ENCODE peak calls at places on chromosomes 4 and X, in four cellular contexts. X, A, S and Y are unnamed samples.

GRCh38 chrX:6021316-6022091 is 207.2 kb downstream of the NLGN4X start:
- DNase-seq in X (peak; percentile 34), A (no peak), S (no peak), Y (peak; percentile 37)

GRCh38 chr4:19429684-19430083 is 822.0 kb upstream of the SLIT2 start:
- DNase-seq in X (no peak), A (peak; percentile 22), S (no peak), Y (no peak)

GRCh38 chrX:152897216-152898144 is at the start of gene ZNF185:
- DNase-seq in X (no peak), A (peak; percentile 86), S (no peak), Y (no peak)

GRCh38 chrX:132819885-132820284 is 138.5 kb downstream of the HS6ST2 start:
- DNase-seq in X (no peak), A (no peak), S (no peak), Y (no peak)

GRCh38 chrX:9832811-9833210 is 46.6 kb downstream of the SHROOM2 start:
- DNase-seq in X (no peak), A (no peak), S (no peak), Y (no peak)

GRCh38 chrX:110280954-110281353 is 36.9 kb downstream of the AMMECR1 start:
- DNase-seq in X (no peak), A (no peak), S (peak; percentile 26), Y (no peak)

GRCh38 chrX:40420899-40421729 is 159.7 kb upstream of the ATP6AP2 start:
- DNase-seq in X (no peak), A (no peak), S (no peak), Y (peak; percentile 52)

GRCh38 chr4:76753814-76754213 is 144.1 kb downstream of the SOWAHB start:
- DNase-seq in X (no peak), A (no peak), S (peak; percentile 94), Y (peak; percentile 68)

GRCh38 chr4:1604181-1604705 is 79.9 kb downstream of the FAM53A start:
- DNase-seq in X (no peak), A (peak; percentile 69), S (no peak), Y (no peak)

GRCh38 chrX:53262918-53263394 is 18.4 kb downstream of the IQSEC2 start:
- DNase-seq in X (peak; percentile 32), A (no peak), S (no peak), Y (peak; percentile 60)

GRCh38 chrX:68723491-68724155 is 76.2 kb downstream of the STARD8 start:
- DNase-seq in X (no peak), A (no peak), S (no peak), Y (no peak)

GRCh38 chrX:46611658-46612362 is 38.2 kb downstream of the CHST7 start:
- DNase-seq in X (no peak), A (no peak), S (no peak), Y (no peak)

GRCh38 chr4:54696649-54697048 is 38.9 kb downstream of the KIT start:
- DNase-seq in X (no peak), A (no peak), S (no peak), Y (no peak)

GRCh38 chrX:41720125-41720780 is 3.7 kb upstream of the GPR82 start:
- DNase-seq in X (peak; percentile 68), A (no peak), S (no peak), Y (no peak)

GRCh38 chr4:723706-724105 is 18.1 kb downstream of the PCGF3 start:
- DNase-seq in X (no peak), A (no peak), S (peak; percentile 52), Y (no peak)

GRCh38 chr4:37516057-37516775 is 170.0 kb downstream of the RELL1 start:
- DNase-seq in X (no peak), A (no peak), S (no peak), Y (no peak)

GRCh38 chrX:119690921-119691716 is 1.8 kb downstream of the SEPTIN6 start:
- DNase-seq in X (peak; percentile 76), A (no peak), S (peak; percentile 35), Y (peak; percentile 8)

GRCh38 chr4:89497517-89498308 is 190.1 kb upstream of the GPRIN3 start:
- DNase-seq in X (no peak), A (no peak), S (no peak), Y (no peak)

GRCh38 chrX:66018585-66019309 is 21.1 kb downstream of the VSIG4 start:
- DNase-seq in X (no peak), A (peak; percentile 52), S (no peak), Y (no peak)

GRCh38 chr4:26772096-26772495 is 88.5 kb upstream of the STIM2 start:
- DNase-seq in X (no peak), A (no peak), S (no peak), Y (no peak)

GRCh38 chr4:16225139-16225538 is 1.1 kb downstream of the TAPT1 start:
- DNase-seq in X (no peak), A (no peak), S (no peak), Y (no peak)

GRCh38 chr4:71607780-71608673 is 175.9 kb downstream of the GC start:
- DNase-seq in X (no peak), A (no peak), S (no peak), Y (peak; percentile 11)

GRCh38 chr4:107366900-107367299 is 330.8 kb upstream of the DKK2 start:
- DNase-seq in X (no peak), A (no peak), S (no peak), Y (peak; percentile 37)

GRCh38 chr4:147057631-147057980 is 111.9 kb upstream of the TTC29 start:
- DNase-seq in X (no peak), A (no peak), S (no peak), Y (peak; percentile 20)

GRCh38 chr4:153274967-153275366 is 69.5 kb upstream of the MND1 start:
- DNase-seq in X (no peak), A (no peak), S (no peak), Y (peak; percentile 43)

GRCh38 chr4:84413954-84414353 is 85.1 kb downstream of the NKX6-1 start:
- DNase-seq in X (no peak), A (no peak), S (no peak), Y (no peak)

GRCh38 chr4:2469192-2469984 is 482 bp downstream of the RNF4 start:
- DNase-seq in X (peak; percentile 84), A (peak; percentile 85), S (no peak), Y (peak; percentile 42)

GRCh38 chrX:14039344-14039743 is 9.7 kb upstream of the GEMIN8 start:
- DNase-seq in X (peak; percentile 58), A (no peak), S (no peak), Y (peak; percentile 25)

GRCh38 chrX:50818986-50819385 is 5.0 kb upstream of the SHROOM4 start:
- DNase-seq in X (no peak), A (no peak), S (no peak), Y (no peak)

GRCh38 chr4:77045490-77045889 is 30.3 kb downstream of the CCNI start:
- DNase-seq in X (no peak), A (no peak), S (no peak), Y (no peak)

GRCh38 chrX:20116087-20116574 is 576 bp downstream of the MAP7D2 start:
- DNase-seq in X (no peak), A (no peak), S (no peak), Y (no peak)

GRCh38 chr4:13627185-13627605 is 330 bp downstream of the BOD1L1 start:
- DNase-seq in X (peak; percentile 51), A (peak; percentile 81), S (no peak), Y (no peak)

GRCh38 chrX:3669841-3670240 is 43.6 kb downstream of the PRKX start:
- DNase-seq in X (no peak), A (peak; percentile 22), S (no peak), Y (no peak)

GRCh38 chrX:18961686-18962085 is 22.2 kb downstream of the PHKA2 start:
- DNase-seq in X (no peak), A (no peak), S (no peak), Y (no peak)

GRCh38 chr4:121146530-121146929 is 17.6 kb downstream of the TNIP3 start:
- DNase-seq in X (no peak), A (no peak), S (no peak), Y (no peak)

GRCh38 chr4:8647094-8647570 is 54.6 kb downstream of the CPZ start:
- DNase-seq in X (no peak), A (no peak), S (no peak), Y (no peak)

GRCh38 chr4:11954093-11954492 is 525.4 kb upstream of the HS3ST1 start:
- DNase-seq in X (no peak), A (no peak), S (no peak), Y (peak; percentile 8)

GRCh38 chr4:110224142-110224541 is 25.7 kb upstream of the ELOVL6 start:
- DNase-seq in X (no peak), A (no peak), S (no peak), Y (no peak)